ENCODE peak calls at places on chromosome 1, in six cellular contexts. O is aorta, P is neural progenitor cell, F is A673, Y is body of pancreas, J is SJSA1. G is an unnamed sample.

GRCh38 chr1:110339427-110340206 is 440 bp downstream of the RBM15 start:
- DNase-seq in P (peak; percentile 72), O (peak; percentile 69), F (peak; percentile 58), Y (peak; percentile 57), J (no peak), G (peak; percentile 55)

GRCh38 chr1:199743227-199743626 is 284.3 kb upstream of the NR5A2 start:
- DNase-seq in Y (no peak), F (no peak), J (no peak), O (no peak), P (no peak), G (no peak)

GRCh38 chr1:55288245-55288644 is 73.1 kb upstream of the USP24 start:
- DNase-seq in P (no peak), F (peak; percentile 80), Y (no peak), O (no peak), J (no peak), G (no peak)

GRCh38 chr1:161260939-161261858 is 2.7 kb downstream of the PCP4L1 start:
- DNase-seq in F (peak; percentile 10), Y (no peak), J (no peak), P (peak; percentile 33), O (no peak), G (no peak)

GRCh38 chr1:36034692-36035091 is 49.2 kb upstream of the TEKT2 start:
- DNase-seq in Y (no peak), J (peak; percentile 4), P (no peak), F (no peak), O (no peak), G (no peak)

GRCh38 chr1:22048351-22049192 is 3.9 kb upstream of the CDC42 start:
- DNase-seq in O (no peak), J (no peak), P (no peak), F (no peak), Y (no peak), G (peak; percentile 2)

GRCh38 chr1:42145726-42146125 is 7.5 kb upstream of the GUCA2B start:
- DNase-seq in F (no peak), Y (no peak), P (no peak), J (no peak), O (no peak), G (no peak)

GRCh38 chr1:81670286-81670685 is 130.4 kb upstream of the ADGRL2 start:
- DNase-seq in P (no peak), F (peak; percentile 74), O (peak; percentile 82), Y (peak; percentile 80), J (peak; percentile 23), G (peak; percentile 36)

GRCh38 chr1:172177849-172178248 is 242.6 kb upstream of the C1orf105 start:
- DNase-seq in Y (no peak), O (no peak), F (no peak), J (no peak), P (no peak), G (no peak)

GRCh38 chr1:1198423-1199140 is 7.8 kb downstream of the TNFRSF18 start:
- DNase-seq in P (no peak), Y (no peak), O (peak; percentile 44), J (no peak), F (no peak), G (no peak)

GRCh38 chr1:28887418-28887834 is 26.9 kb upstream of the EPB41 start:
- DNase-seq in Y (peak; percentile 55), O (peak; percentile 60), F (no peak), P (peak; percentile 63), J (no peak), G (peak; percentile 20)

DNA sequence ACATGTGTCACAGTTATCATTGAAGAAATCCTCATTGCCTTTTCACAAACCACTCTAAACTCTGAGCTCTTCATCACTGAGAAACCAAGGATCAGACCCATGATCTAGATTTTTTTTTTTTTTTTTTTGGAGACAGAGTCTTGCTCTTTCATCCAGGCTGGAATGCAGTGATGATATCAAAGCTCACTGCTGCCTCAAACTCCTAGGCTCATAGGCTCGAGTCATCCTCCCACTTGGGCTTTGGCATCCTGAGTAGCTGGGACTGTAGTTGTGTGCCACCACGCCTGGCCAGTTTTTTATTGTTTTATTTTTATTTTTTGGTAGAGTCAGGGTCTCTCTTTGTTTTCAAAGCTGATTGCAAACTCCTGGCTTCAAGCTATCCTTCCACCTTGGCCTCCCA is 9.6 kb upstream of the IPO9 start:
- DNase-seq in Y (no peak), P (no peak), O (no peak), F (no peak), J (no peak), G (no peak)
- H3K27ac ChIP-seq in Y (no peak overlapping the region), P (peak overlapping the region; percentile 3), O (no peak overlapping the region), F (no peak overlapping the region), J (no peak overlapping the region), G (no peak overlapping the region)

GRCh38 chr1:6425671-6426070 is 1.1 kb downstream of the ESPN start:
- DNase-seq in O (no peak), P (peak; percentile 2), J (no peak), Y (no peak), F (no peak), G (no peak)
- H3K27ac ChIP-seq in O (no peak overlapping the region), P (no peak overlapping the region), J (no peak overlapping the region), Y (no peak overlapping the region), F (no peak overlapping the region), G (no peak overlapping the region)

DNA sequence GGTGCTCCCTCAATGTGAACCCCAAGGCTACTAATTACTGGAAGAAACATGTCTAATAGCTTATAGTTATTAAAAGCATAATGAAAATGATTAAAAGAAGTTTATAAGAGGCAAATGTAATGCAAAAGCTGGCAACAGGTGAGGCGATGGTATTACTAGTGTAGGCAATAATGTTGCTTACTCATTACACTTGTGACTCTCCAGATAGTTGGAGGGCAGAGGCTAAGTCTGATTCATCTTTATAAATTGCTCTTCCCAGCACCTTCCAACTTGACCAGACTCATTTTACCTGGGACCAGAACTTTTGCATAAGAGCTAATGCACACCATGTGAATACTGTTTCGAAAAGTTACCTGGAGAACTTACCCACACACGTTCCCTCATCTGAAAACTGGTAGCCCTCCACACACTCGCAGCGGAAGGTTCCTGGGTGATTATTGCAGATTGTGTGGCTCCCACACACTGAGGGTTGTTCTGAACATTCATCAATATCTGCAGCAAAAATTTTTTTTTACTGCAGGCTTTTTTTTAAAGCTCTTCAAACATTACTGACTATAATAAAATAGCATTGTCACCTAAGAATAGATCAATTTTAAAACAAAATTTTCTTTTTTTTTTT is 48.0 kb downstream of the NID1 start:
- DNase-seq in J (no peak), F (no peak), Y (no peak), O (no peak), P (no peak), G (no peak)
- H3K27ac ChIP-seq in J (no peak overlapping the region), F (no peak overlapping the region), Y (no peak overlapping the region), O (no peak overlapping the region), P (no peak overlapping the region), G (no peak overlapping the region)

DNA sequence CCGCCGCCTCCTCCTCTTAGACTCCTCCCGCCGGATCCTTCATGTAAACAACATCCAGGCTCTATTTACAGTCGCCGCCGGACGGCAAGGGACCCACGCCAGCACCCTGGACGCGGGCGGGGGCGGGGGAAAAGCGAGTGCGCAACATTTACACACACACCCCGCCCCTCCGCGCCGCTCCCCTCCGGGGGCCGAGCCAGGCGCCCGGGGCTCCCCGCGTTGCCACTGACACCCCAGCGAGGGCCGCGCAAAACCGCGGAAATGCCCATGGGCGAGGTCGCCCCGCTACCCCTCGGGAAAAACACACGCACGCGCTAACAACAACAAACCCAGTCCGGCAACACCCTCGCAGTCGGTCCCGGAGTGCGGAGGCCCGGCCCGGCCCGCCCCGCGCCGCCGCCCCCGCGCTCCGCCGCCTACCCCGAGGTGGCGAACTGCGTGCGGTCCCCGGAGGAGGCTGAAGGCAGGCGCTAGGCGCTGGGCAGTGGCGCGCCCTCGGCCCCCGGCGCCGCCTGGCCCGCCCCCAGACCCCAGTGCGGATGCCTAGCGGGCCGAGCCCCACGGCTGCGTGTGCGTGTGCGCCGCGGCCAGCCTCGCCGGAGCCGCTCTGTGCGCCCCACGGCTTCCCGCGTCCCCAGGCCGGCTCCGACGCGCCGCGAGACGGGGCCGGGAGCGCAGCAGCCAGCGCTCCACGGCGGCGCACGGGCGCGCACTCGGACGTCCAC is 81.1 kb upstream of the AK4 start:
- DNase-seq in O (peak; percentile 96), P (peak; percentile 87), J (peak; percentile 15), Y (peak; percentile 93), F (peak; percentile 85), G (peak; percentile 71)
- H3K27ac ChIP-seq in O (peak overlapping the region; percentile 95), P (peak overlapping the region; percentile 78), J (no peak overlapping the region), Y (peak overlapping the region; percentile 93), F (peak overlapping the region; percentile 88), G (peak overlapping the region; percentile 97)

GRCh38 chr1:206687251-206687914 is 2.7 kb downstream of the MAPKAPK2 start:
- DNase-seq in O (no peak), P (no peak), J (no peak), F (no peak), Y (no peak), G (no peak)
- H3K27ac ChIP-seq in O (no peak overlapping the region), P (no peak overlapping the region), J (no peak overlapping the region), F (no peak overlapping the region), Y (peak overlapping the region; percentile 94), G (no peak overlapping the region)

G was measured in substantia nigra.